ENCODE peak calls at places on chromosome 3, in five cellular contexts. Y is endothelial cell of umbilical vein, T is left lung, W is mammary epithelial cell, C is keratinocyte. I is an unnamed sample.

GRCh38 chr3:197523551-197523950 is 32.2 kb downstream of the BDH1 start:
- DNase-seq in T (peak; percentile 37), W (no peak), Y (no peak), C (no peak), I (peak; percentile 28)

GRCh38 chr3:56468184-56469106 is at the start of gene ERC2:
- DNase-seq in C (no peak), T (peak; percentile 83), W (peak; percentile 27), Y (peak; percentile 68), I (peak; percentile 54)

GRCh38 chr3:141659821-141660597 is 78.1 kb upstream of the RNF7 start:
- DNase-seq in T (peak; percentile 94), W (peak; percentile 37), C (no peak), Y (peak; percentile 31), I (peak; percentile 88)

GRCh38 chr3:141450727-141451378 is 36.0 kb upstream of the RASA2 start:
- DNase-seq in Y (no peak), C (no peak), W (no peak), T (no peak), I (no peak)

GRCh38 chr3:120021523-120021922 is 72.7 kb downstream of the GSK3B start:
- DNase-seq in W (peak; percentile 15), C (no peak), T (no peak), Y (no peak), I (no peak)

GRCh38 chr3:71080517-71081083 is 502.9 kb downstream of the FOXP1 start:
- DNase-seq in W (no peak), C (no peak), T (no peak), Y (no peak), I (no peak)

GRCh38 chr3:98504534-98504933 is 7.1 kb downstream of the OR5K2 start:
- DNase-seq in T (no peak), W (no peak), Y (no peak), C (no peak), I (no peak)

GRCh38 chr3:156251424-156251823 is 131.0 kb downstream of the KCNAB1 start:
- DNase-seq in T (no peak), Y (no peak), C (no peak), W (no peak), I (no peak)

GRCh38 chr3:132593950-132594328 is 3.1 kb upstream of the ACKR4 start:
- DNase-seq in C (no peak), Y (peak; percentile 93), W (peak; percentile 90), T (no peak), I (no peak)

GRCh38 chr3:52193059-52193458 is 4.9 kb upstream of the ALAS1 start:
- DNase-seq in C (no peak), W (peak; percentile 66), T (peak; percentile 49), Y (no peak), I (no peak)

GRCh38 chr3:154792828-154793227 is 287.3 kb upstream of the MME start:
- DNase-seq in Y (no peak), T (no peak), W (no peak), C (no peak), I (no peak)

GRCh38 chr3:133574260-133574881 is 885 bp downstream of the CDV3 start:
- DNase-seq in C (no peak), T (peak; percentile 94), W (peak; percentile 68), Y (peak; percentile 75), I (peak; percentile 68)

GRCh38 chr3:170055209-170055608 is 17.4 kb downstream of the GPR160 start:
- DNase-seq in C (no peak), Y (no peak), W (peak; percentile 70), T (no peak), I (no peak)

GRCh38 chr3:107938128-107938527 is 152.7 kb downstream of the CD47 start:
- DNase-seq in T (no peak), C (no peak), Y (peak; percentile 70), W (peak; percentile 46), I (no peak)

GRCh38 chr3:108887137-108887536 is 64.6 kb downstream of the TRAT1 start:
- DNase-seq in C (no peak), T (no peak), W (no peak), Y (no peak), I (no peak)

GRCh38 chr3:120496278-120496975 is 45.6 kb upstream of the FSTL1 start:
- DNase-seq in W (peak; percentile 82), Y (peak; percentile 69), T (no peak), C (peak; percentile 50), I (no peak)

GRCh38 chr3:126784254-126784653 is 80.2 kb downstream of the CHCHD6 start:
- DNase-seq in C (no peak), T (no peak), W (no peak), Y (no peak), I (no peak)

GRCh38 chr3:65778966-65779365 is 259.8 kb downstream of the MAGI1 start:
- DNase-seq in Y (no peak), C (no peak), T (no peak), W (no peak), I (no peak)

GRCh38 chr3:58063424-58063823 is 55.2 kb downstream of the FLNB start:
- DNase-seq in Y (no peak), T (no peak), W (peak; percentile 54), C (no peak), I (no peak)

GRCh38 chr3:127384717-127385539 is 97.1 kb upstream of the PRR20G start:
- DNase-seq in Y (no peak), W (no peak), T (no peak), C (no peak), I (no peak)

GRCh38 chr3:39216176-39216790 is 23.9 kb upstream of the XIRP1 start:
- DNase-seq in T (no peak), Y (no peak), W (no peak), C (no peak), I (no peak)

GRCh38 chr3:134754768-134755559 is 40.1 kb upstream of the EPHB1 start:
- DNase-seq in T (no peak), C (no peak), Y (peak; percentile 24), W (peak; percentile 40), I (peak; percentile 28)

GRCh38 chr3:172448661-172449467 is 608 bp upstream of the GHSR start:
- DNase-seq in C (no peak), T (peak; percentile 64), W (no peak), Y (no peak), I (no peak)

GRCh38 chr3:195123196-195123805 is 147.7 kb downstream of the XXYLT1 start:
- DNase-seq in T (no peak), Y (no peak), W (no peak), C (no peak), I (no peak)

GRCh38 chr3:5791558-5791957 is 604.1 kb downstream of the EDEM1 start:
- DNase-seq in T (no peak), Y (no peak), C (no peak), W (no peak), I (no peak)

GRCh38 chr3:117356296-117356695 is 646.7 kb downstream of the TUSC7 start:
- DNase-seq in Y (no peak), T (no peak), W (no peak), C (no peak), I (no peak)

GRCh38 chr3:177279118-177279815 is 82.0 kb upstream of the TBL1XR1 start:
- DNase-seq in Y (no peak), T (no peak), C (no peak), W (no peak), I (no peak)

GRCh38 chr3:150275946-150276345 is 132.2 kb upstream of the TSC22D2 start:
- DNase-seq in C (no peak), T (no peak), Y (no peak), W (no peak), I (no peak)

GRCh38 chr3:112467584-112467983 is 31.7 kb downstream of the BTLA start:
- DNase-seq in Y (no peak), T (no peak), W (no peak), C (no peak), I (no peak)

GRCh38 chr3:22371036-22371435 is 620.0 kb upstream of the ZNF385D start:
- DNase-seq in W (no peak), C (no peak), T (no peak), Y (no peak), I (no peak)

DNA sequence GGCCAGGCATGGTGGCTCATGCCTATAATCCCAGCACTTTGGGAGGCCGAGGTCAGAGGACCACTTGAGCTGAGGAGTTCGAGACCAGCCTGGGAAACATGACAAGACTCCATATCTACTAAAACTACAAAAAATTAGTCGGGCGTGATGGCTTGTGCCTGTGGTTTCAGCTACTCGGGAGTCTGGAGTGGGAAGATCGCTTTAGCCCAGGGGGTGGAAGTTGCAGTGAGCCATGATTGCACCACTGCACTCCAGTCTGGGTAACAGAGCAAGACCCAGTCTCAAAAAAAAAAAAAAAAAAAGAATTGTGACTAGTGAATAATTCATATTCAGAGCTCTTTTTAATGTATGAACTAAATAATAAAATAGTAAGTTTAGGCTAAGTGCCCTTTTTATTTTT is 87.8 kb upstream of the TSEN2 start:
- DNase-seq in W (no peak), T (no peak), C (no peak), Y (no peak), I (no peak)
- H3K4me1 ChIP-seq in W (no peaks in the 10 kb centered on the region), T (peaks cover 5% of the 10 kb centered on the region), C (no peaks in the 10 kb centered on the region), Y (peaks cover 12% of the 10 kb centered on the region), I (no peaks in the 10 kb centered on the region)

GRCh38 chr3:14457999-14458398 is 55.6 kb downstream of the SLC6A6 start:
- DNase-seq in T (peak; percentile 81), C (no peak), Y (no peak), W (no peak), I (no peak)
- H3K36me3 ChIP-seq in T (no peaks in the 10 kb centered on the region), C (peaks cover 4% of the 10 kb centered on the region), Y (no peaks in the 10 kb centered on the region), W (no peaks in the 10 kb centered on the region), I (no peaks in the 10 kb centered on the region)

GRCh38 chr3:13596426-13597205 is 47.7 kb downstream of the FBLN2 start:
- DNase-seq in W (no peak), C (no peak), Y (no peak), T (no peak), I (no peak)
- H3K4me1 ChIP-seq in W (peaks cover 29% of the 10 kb centered on the region), C (peaks cover 29% of the 10 kb centered on the region), Y (no peaks in the 10 kb centered on the region), T (no peaks in the 10 kb centered on the region), I (no peaks in the 10 kb centered on the region)

GRCh38 chr3:48692551-48692950 is 6.8 kb upstream of the NCKIPSD start:
- DNase-seq in Y (no peak), T (no peak), C (no peak), W (peak; percentile 42), I (no peak)
- H3K36me3 ChIP-seq in Y (peaks cover 63% of the 10 kb centered on the region), T (peaks cover 5% of the 10 kb centered on the region), C (peaks cover 63% of the 10 kb centered on the region), W (peaks cover 36% of the 10 kb centered on the region), I (peaks cover 38% of the 10 kb centered on the region)

GRCh38 chr3:44969170-44969569 is 6.8 kb downstream of the ZDHHC3 start:
- DNase-seq in W (no peak), T (no peak), Y (no peak), C (no peak), I (no peak)
- H3K4me1 ChIP-seq in W (peaks cover 66% of the 10 kb centered on the region), T (peaks cover 9% of the 10 kb centered on the region), Y (no peaks in the 10 kb centered on the region), C (peaks cover 77% of the 10 kb centered on the region), I (no peaks in the 10 kb centered on the region)

DNA sequence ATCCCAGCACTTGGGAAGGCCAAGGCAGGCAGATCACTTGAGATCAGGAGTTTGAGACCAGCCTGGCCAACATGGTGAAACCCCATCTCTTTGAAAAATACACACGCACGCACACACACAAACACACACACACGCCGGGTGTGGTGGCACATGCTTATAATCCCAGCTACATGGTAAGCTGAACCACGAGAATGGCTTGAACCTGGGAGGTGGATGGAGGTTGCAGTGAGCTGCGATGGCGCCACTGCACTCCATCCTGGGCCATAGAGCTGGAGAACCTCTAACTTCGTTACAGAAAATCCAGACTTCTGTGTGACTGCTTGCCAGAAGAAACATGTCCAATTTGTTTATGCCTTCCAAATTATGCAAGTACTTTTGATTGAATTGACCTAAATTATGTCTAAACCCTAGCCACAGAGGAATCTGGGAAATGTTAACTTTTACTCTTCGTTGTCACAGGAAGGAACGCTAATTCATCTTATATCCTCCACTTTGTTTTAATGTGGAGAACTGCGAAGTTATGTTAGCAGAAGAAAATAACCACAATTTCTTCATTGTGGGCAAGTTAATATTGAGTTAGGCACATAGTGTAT is 21.7 kb downstream of the TRIM59 start:
- DNase-seq in T (no peak), Y (no peak), W (no peak), C (no peak), I (no peak)
- H3K36me3 ChIP-seq in T (no peaks in the 10 kb centered on the region), Y (peaks cover 9% of the 10 kb centered on the region), W (peaks cover 70% of the 10 kb centered on the region), C (peaks cover 32% of the 10 kb centered on the region), I (peaks cover 24% of the 10 kb centered on the region)

I was measured in pancreas.